ENCODE peak calls at places on chromosome 14, in eight cellular contexts. R is fibroblast of lung, B is SK-N-SH, Y is HCT116, C is astrocyte, U is GM23248, O is mammary epithelial cell, E is endothelial cell of umbilical vein. Z is an unnamed sample.

GRCh38 chr14:38206689-38207088 is 1.0 kb upstream of the SSTR1 start:
- DNase-seq in U (no peak), B (no peak), C (no peak), R (no peak), O (no peak), E (no peak), Y (no peak), Z (no peak)

GRCh38 chr14:63642229-63642611 is 549 bp upstream of the WDR89 start:
- DNase-seq in Y (peak), O (peak), B (peak), U (peak), R (peak), E (peak), C (peak), Z (peak)

GRCh38 chr14:61179776-61180398 is 101.3 kb downstream of the TMEM30B start:
- DNase-seq in E (peak), O (no peak), B (no peak), C (peak), U (no peak), R (peak), Y (no peak), Z (peak)

GRCh38 chr14:104433401-104434213 is 146.0 kb upstream of the C14orf180 start:
- DNase-seq in E (no peak), B (peak), R (no peak), Y (no peak), O (no peak), C (no peak), U (no peak), Z (no peak)

GRCh38 chr14:68590233-68590535 is 202.7 kb downstream of the ZFP36L1 start:
- DNase-seq in E (no peak), Y (no peak), R (no peak), O (no peak), C (no peak), B (no peak), U (no peak), Z (no peak)

GRCh38 chr14:93073366-93073722 is 42.4 kb downstream of the ITPK1 start:
- DNase-seq in U (no peak), B (no peak), O (no peak), Y (no peak), C (no peak), E (peak), R (no peak), Z (no peak)

GRCh38 chr14:77707355-77707723 is 484 bp downstream of the ALKBH1 start:
- DNase-seq in C (peak), B (peak), R (peak), E (peak), U (peak), Y (no peak), O (peak), Z (peak)

GRCh38 chr14:104357689-104358527 is 219.5 kb downstream of the KIF26A start:
- DNase-seq in B (peak), O (no peak), R (no peak), C (no peak), E (no peak), U (no peak), Y (no peak), Z (no peak)

GRCh38 chr14:68632591-68632895 is 160.3 kb downstream of the ZFP36L1 start:
- DNase-seq in B (no peak), E (no peak), R (no peak), U (no peak), O (no peak), Y (no peak), C (no peak), Z (no peak)

GRCh38 chr14:67964391-67964812 is 144.8 kb downstream of the RAD51B start:
- DNase-seq in B (no peak), O (peak), Y (no peak), E (no peak), C (no peak), U (peak), R (no peak), Z (peak)

GRCh38 chr14:67536087-67536486 is 3.0 kb downstream of the PLEKHH1 start:
- DNase-seq in E (no peak), C (no peak), O (no peak), Y (no peak), R (no peak), U (no peak), B (no peak), Z (no peak)

GRCh38 chr14:78445275-78445674 is 275.1 kb downstream of the NRXN3 start:
- DNase-seq in R (no peak), C (no peak), B (peak), E (no peak), Y (no peak), O (no peak), U (no peak), Z (no peak)

GRCh38 chr14:76584271-76584702 is 177.0 kb upstream of the VASH1 start:
- DNase-seq in R (no peak), C (no peak), B (no peak), E (peak), O (no peak), Y (no peak), U (no peak), Z (no peak)

GRCh38 chr14:42732005-42732404 is 1125.3 kb downstream of the LRFN5 start:
- DNase-seq in Y (no peak), U (no peak), R (no peak), C (no peak), E (no peak), B (no peak), O (no peak), Z (no peak)

GRCh38 chr14:33307691-33308369 is 369.2 kb downstream of the NPAS3 start:
- DNase-seq in B (peak), E (peak), C (peak), Y (no peak), O (no peak), R (peak), U (peak), Z (peak)

GRCh38 chr14:24630872-24631477 is 3.0 kb downstream of the GZMB start:
- DNase-seq in Y (no peak), R (no peak), O (peak), U (peak), B (no peak), C (no peak), E (no peak), Z (no peak)

DNA sequence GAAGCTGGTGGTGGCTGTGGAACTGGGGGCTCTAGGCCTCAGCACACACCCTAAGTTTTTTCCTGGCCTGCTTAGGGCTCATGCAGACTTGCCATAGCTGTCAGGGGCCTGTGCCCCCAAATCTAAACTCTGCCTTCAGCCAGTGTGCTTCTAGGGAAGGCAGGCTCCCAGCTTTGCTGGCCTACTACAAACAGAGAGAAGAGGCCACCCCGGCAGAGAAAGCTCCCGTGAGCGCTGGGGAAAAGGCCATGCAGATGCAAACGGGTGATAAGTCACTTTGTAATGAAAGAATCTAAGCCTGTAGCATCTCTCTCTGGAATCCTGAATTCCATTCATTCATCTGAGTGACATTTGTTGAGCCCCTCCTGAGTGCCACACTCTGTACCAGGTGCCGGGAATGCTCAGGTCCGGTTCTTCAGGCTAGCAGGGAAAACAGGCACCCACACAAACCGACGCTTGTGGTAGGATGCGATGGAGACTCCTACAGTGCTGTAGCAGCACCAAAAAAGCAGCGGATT is 29.9 kb downstream of the JDP2 start:
- DNase-seq in B (no peak), R (no peak), E (no peak), U (no peak), C (no peak), Y (no peak), O (no peak), Z (no peak)
- H3K4me2 ChIP-seq in B (no peak), R (no peak), E (no peak), U (no peak), C (no peak), Y (no peak), O (no peak), Z (no peak)

GRCh38 chr14:22918519-22918808 is 485 bp downstream of the RBM23 start:
- DNase-seq in Y (no peak), B (peak), E (no peak), C (no peak), R (peak), O (peak), U (peak), Z (no peak)

GRCh38 chr14:22920697-22921096 is 1.7 kb upstream of the RBM23 start:
- DNase-seq in B (no peak), R (no peak), Y (no peak), U (no peak), C (no peak), O (no peak), E (no peak), Z (no peak)

GRCh38 chr14:22918809-22919600 is at the start of gene RBM23:
- DNase-seq in Y (peak), U (peak), B (peak), O (peak), E (peak), C (peak), R (peak), Z (peak)

GRCh38 chr14:22919601-22919921 is 612 bp upstream of the RBM23 start:
- DNase-seq in C (no peak), O (no peak), E (no peak), Y (no peak), U (no peak), R (no peak), B (no peak), Z (no peak)

DNA sequence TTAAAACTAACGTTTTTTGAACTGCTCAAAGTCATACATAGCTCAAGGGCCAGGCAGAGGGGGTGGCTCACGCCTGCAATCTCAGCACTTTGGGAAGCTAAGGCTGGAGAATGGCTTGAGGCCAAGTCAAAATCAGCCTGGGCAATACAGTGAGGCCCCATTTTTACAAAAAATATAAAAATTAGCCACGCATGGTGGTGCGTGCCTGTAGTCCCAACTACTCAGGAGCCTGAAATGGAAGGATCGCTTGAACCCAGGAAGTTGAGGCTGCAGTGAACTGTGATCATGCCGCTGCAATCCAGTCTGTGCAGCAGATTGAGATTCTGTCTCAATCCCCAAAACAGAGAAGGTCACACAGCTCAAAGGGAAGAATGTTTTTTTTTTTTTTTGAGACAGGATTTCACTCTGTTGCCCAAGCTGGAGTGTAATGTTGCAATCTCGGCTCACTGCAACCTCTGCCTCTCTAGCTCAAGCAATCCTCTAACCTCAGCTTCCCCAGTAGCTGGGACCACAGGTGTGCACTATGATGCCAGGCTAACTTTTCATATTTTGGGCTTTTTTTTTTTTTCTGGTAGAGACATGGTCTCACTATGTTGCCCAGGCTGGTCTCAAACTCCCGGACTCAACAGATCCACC is 2.9 kb downstream of the RBM23 start:
- DNase-seq in R (no peak), C (no peak), U (peak), B (no peak), Y (no peak), O (no peak), E (no peak), Z (peak)
- H3K4me2 ChIP-seq in R (no peak), C (no peak), U (no peak), B (no peak), Y (no peak), O (no peak), E (no peak), Z (no peak)

GRCh38 chr14:58821421-58821820 is 183.7 kb downstream of the DACT1 start:
- DNase-seq in C (no peak), B (no peak), U (no peak), E (no peak), O (no peak), R (no peak), Y (peak), Z (no peak)
- H3K4me2 ChIP-seq in C (no peak), B (no peak), U (no peak), E (no peak), O (no peak), R (no peak), Y (peak), Z (no peak)

DNA sequence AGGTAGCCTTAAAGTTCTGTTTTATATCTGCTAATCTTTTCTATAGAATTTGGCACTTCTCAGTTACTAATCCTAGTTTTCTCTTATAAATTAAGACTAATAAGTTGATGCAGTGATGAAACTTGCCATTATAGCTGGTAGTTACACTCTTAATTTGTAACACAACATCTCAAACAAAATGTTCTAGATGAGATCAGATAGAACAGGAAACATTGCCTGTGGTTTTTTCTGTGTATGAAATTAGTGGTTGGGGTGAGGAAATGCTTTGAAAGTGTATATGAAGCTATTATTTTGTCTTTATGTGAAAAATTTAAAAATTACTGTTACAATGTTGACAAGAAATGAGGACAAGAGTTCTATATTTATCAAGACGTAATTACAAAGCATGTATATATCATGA is 91.9 kb downstream of the PCNX1 start:
- DNase-seq in O (no peak), U (no peak), B (no peak), R (no peak), E (no peak), Y (no peak), C (no peak), Z (no peak)
- H3K4me2 ChIP-seq in O (no peak), U (peak), B (no peak), R (no peak), E (no peak), Y (no peak), C (no peak), Z (no peak)

DNA sequence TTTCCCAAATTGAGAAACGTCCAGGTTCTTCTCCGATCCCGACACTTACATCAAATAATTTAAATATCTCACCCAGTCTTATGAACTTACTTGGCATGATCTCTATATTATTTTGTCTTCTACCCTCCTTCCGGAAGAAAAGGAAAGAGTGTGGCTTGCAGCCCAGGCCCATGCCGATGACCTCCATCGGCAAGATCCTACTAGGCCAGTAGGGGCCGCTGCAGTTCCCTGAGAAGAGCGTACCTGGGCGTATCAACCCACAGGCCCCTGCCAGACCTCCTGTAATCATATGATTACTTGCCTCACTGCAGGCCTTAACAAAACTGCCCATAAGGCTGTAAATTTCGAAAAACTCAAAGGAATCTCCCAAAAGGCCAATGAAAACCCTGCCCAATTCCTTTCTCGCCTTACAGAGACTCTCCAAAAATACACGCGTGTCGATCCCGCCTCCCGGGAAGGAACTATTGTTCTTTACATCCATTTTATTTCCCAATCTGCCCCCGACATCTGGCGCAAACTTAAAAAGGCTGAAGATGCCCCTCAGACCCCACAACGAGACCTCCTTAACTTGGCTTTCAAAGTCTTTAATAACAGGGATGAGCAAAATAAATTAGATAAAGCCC is 69.6 kb downstream of the MOK start:
- DNase-seq in B (peak), R (peak), E (peak), C (peak), O (peak), Y (peak), U (peak), Z (peak)
- H3K4me2 ChIP-seq in B (no peak), R (peak), E (no peak), C (peak), O (peak), Y (peak), U (peak), Z (no peak)

GRCh38 chr14:34778744-34779143 is 64.4 kb upstream of the CFL2 start:
- DNase-seq in E (no peak), O (no peak), C (no peak), Y (no peak), B (no peak), U (no peak), R (no peak), Z (no peak)

GRCh38 chr14:34781242-34781641 is 66.8 kb upstream of the CFL2 start:
- DNase-seq in B (no peak), C (peak), Y (no peak), E (peak), R (peak), O (peak), U (peak), Z (peak)

GRCh38 chr14:34785223-34786006 is 71.0 kb upstream of the CFL2 start:
- DNase-seq in Y (no peak), O (no peak), B (no peak), R (no peak), C (no peak), E (no peak), U (no peak), Z (no peak)

GRCh38 chr14:34780646-34781045 is 66.3 kb upstream of the CFL2 start:
- DNase-seq in U (no peak), Y (no peak), E (no peak), O (no peak), C (no peak), B (no peak), R (no peak), Z (peak)

GRCh38 chr14:34782031-34782430 is 67.6 kb upstream of the CFL2 start:
- DNase-seq in U (peak), O (peak), R (no peak), Y (no peak), C (no peak), B (no peak), E (peak), Z (peak)
- H3K4me2 ChIP-seq in U (no peak), O (no peak), R (no peak), Y (no peak), C (peak), B (no peak), E (peak), Z (no peak)

GRCh38 chr14:54310852-54311230 is 86.0 kb upstream of the CDKN3 start:
- DNase-seq in U (no peak), B (no peak), O (no peak), E (no peak), Y (no peak), C (no peak), R (no peak), Z (no peak)

GRCh38 chr14:54317396-54317795 is 79.4 kb upstream of the CDKN3 start:
- DNase-seq in U (no peak), E (no peak), R (no peak), C (no peak), B (no peak), Y (no peak), O (no peak), Z (no peak)

GRCh38 chr14:54316652-54317051 is 80.2 kb upstream of the CDKN3 start:
- DNase-seq in O (no peak), Y (no peak), B (no peak), E (no peak), R (no peak), C (no peak), U (no peak), Z (no peak)

GRCh38 chr14:54312166-54312801 is 84.5 kb upstream of the CDKN3 start:
- DNase-seq in C (peak), R (peak), U (peak), Y (peak), B (no peak), O (peak), E (peak), Z (peak)

GRCh38 chr14:54314365-54315134 is 82.3 kb upstream of the CDKN3 start:
- DNase-seq in B (no peak), O (no peak), U (no peak), C (no peak), E (no peak), Y (no peak), R (no peak), Z (no peak)
- H3K4me2 ChIP-seq in B (no peak), O (no peak), U (no peak), C (no peak), E (no peak), Y (no peak), R (no peak), Z (no peak)

GRCh38 chr14:99589031-99589441 is 15.0 kb downstream of the CCDC85C start:
- DNase-seq in B (no peak), E (no peak), R (peak), O (no peak), C (no peak), Y (no peak), U (no peak), Z (peak)

GRCh38 chr14:99586054-99586760 is 17.8 kb downstream of the CCDC85C start:
- DNase-seq in E (no peak), C (no peak), R (no peak), U (no peak), B (no peak), Y (no peak), O (no peak), Z (no peak)

GRCh38 chr14:99587463-99588278 is 16.3 kb downstream of the CCDC85C start:
- DNase-seq in U (no peak), C (no peak), B (no peak), R (no peak), E (no peak), O (no peak), Y (no peak), Z (no peak)

GRCh38 chr14:99584823-99585222 is 19.2 kb downstream of the CCDC85C start:
- DNase-seq in Y (no peak), C (no peak), E (no peak), U (no peak), O (no peak), B (no peak), R (no peak), Z (no peak)

GRCh38 chr14:99586761-99587462 is 17.1 kb downstream of the CCDC85C start:
- DNase-seq in U (no peak), C (no peak), B (no peak), O (no peak), E (no peak), R (no peak), Y (no peak), Z (peak)
- H3K4me2 ChIP-seq in U (no peak), C (no peak), B (peak), O (no peak), E (no peak), R (no peak), Y (no peak), Z (no peak)

GRCh38 chr14:103121846-103122577 is 1.2 kb upstream of the TNFAIP2 start:
- DNase-seq in U (peak), C (peak), E (peak), Y (no peak), R (peak), O (no peak), B (peak), Z (peak)
- H3K4me2 ChIP-seq in U (peak), C (peak), E (peak), Y (peak), R (no peak), O (no peak), B (peak), Z (peak)

Z was measured in mesenchymal stem cell.